ENCODE peak calls at places on chromosome 9, in six cellular contexts. P is K562, V is GM12892, D is HepG2, A is H1, C is GM12878. E is an unnamed sample.

GRCh38 chr9:109627042-109627441 is 128.9 kb upstream of the PTPN3 start:
- DNase-seq in A (no peak), C (no peak), V (no peak), D (no peak), P (no peak), E (no peak)

GRCh38 chr9:28365020-28365640 is 791.8 kb upstream of the C9orf72 start:
- DNase-seq in A (peak), D (no peak), V (no peak), C (no peak), P (no peak), E (no peak)

GRCh38 chr9:91884746-91885687 is 65.0 kb downstream of the ROR2 start:
- DNase-seq in D (peak), V (no peak), C (no peak), A (no peak), P (no peak), E (no peak)

GRCh38 chr9:99103505-99103904 is 1.4 kb upstream of the TGFBR1 start:
- DNase-seq in V (no peak), C (no peak), P (no peak), D (no peak), A (no peak), E (no peak)

GRCh38 chr9:33924978-33925797 is 108.2 kb downstream of the UBE2R2 start:
- DNase-seq in A (peak), D (peak), C (no peak), V (no peak), P (no peak), E (peak)

GRCh38 chr9:9395539-9395938 is 1217.3 kb downstream of the PTPRD start:
- DNase-seq in D (no peak), V (no peak), A (no peak), P (no peak), C (no peak), E (no peak)

GRCh38 chr9:92728831-92729734 is 35.5 kb downstream of the BICD2 start:
- DNase-seq in V (peak), A (no peak), P (peak), D (peak), C (no peak), E (peak)

GRCh38 chr9:105103776-105104175 is 140.7 kb upstream of the SLC44A1 start:
- DNase-seq in C (no peak), P (no peak), A (no peak), V (no peak), D (no peak), E (no peak)

GRCh38 chr9:81559741-81560140 is 129.6 kb downstream of the TLE1 start:
- DNase-seq in P (no peak), V (no peak), C (no peak), A (no peak), D (peak), E (no peak)

GRCh38 chr9:18077941-18078678 is 395.8 kb upstream of the ADAMTSL1 start:
- DNase-seq in A (no peak), C (no peak), D (no peak), V (no peak), P (no peak), E (no peak)
- TF ChIP-seq TAF1 in A (no peak), C (no peak), D (no peak), V (no peak), P (no peak), E (no peak)

GRCh38 chr9:129495422-129496186 is 125.3 kb downstream of the C9orf50 start:
- DNase-seq in C (no peak), V (peak), P (peak), A (peak), D (peak), E (peak)
- TF ChIP-seq POLR2A in C (no peak), V (no peak), P (peak), A (no peak), D (no peak), E (no peak)

GRCh38 chr9:113221003-113221799 is at the start of the genes FKBP15 and SLC31A1:
- DNase-seq in D (peak), P (peak), A (peak), V (peak), C (peak), E (peak)
- TF ChIP-seq POLR2AphosphoS5 in D (peak), P (peak), A (peak), V (peak), C (peak), E (peak)

GRCh38 chr9:124389146-124389939 is 25.9 kb downstream of the PSMB7 start:
- DNase-seq in D (no peak), A (no peak), P (no peak), V (no peak), C (no peak), E (no peak)

GRCh38 chr9:124392855-124393460 is 22.3 kb downstream of the PSMB7 start:
- DNase-seq in C (no peak), P (peak), V (no peak), D (no peak), A (no peak), E (no peak)

GRCh38 chr9:124388275-124389048 is 26.8 kb downstream of the PSMB7 start:
- DNase-seq in D (peak), A (no peak), C (no peak), V (no peak), P (peak), E (no peak)

GRCh38 chr9:124392254-124392653 is 23.0 kb downstream of the PSMB7 start:
- DNase-seq in V (no peak), D (no peak), P (no peak), A (no peak), C (no peak), E (no peak)

DNA sequence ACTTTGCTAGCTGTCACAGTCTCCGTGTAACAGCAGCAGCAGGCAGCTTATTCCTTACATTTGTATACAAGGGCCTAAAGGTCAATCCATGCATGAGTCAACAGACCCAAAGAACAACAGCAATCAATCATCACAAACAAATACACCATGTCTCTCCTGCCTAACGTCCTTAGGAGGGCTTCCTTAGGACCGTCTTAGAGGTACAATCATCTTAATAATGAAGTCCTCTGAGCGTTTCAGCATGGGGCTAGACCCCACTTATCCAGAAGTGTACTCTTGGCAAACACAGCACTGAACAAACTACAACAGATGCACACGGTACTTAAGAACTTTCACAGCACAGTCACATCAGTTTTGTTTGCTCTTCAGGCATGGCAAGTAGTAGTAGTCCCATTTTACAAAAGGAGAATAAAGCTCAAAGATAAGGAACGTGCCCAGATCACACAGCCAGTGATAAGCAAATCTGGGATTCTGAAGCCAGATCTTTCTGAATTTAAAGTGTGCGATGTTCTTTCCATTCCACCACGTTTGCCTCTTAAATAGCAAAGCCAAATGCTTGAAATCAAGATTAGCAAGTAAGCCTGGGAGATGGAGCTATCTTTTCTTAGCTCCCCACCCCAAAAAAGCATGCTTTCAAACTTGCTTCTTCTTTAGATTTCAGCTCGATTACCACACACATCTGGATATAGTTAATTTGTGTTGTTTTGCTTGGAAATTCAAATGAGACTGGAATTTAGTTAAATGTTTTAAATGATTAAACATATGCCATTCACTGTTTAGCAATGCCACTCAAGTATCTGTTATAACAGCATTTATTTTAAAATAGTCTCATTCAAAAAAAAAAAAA is 24.2 kb downstream of the PSMB7 start:
- DNase-seq in D (peak), P (no peak), V (no peak), C (no peak), A (no peak), E (no peak)
- TF ChIP-seq TAF1 in D (no peak), P (no peak), V (no peak), C (no peak), A (no peak), E (no peak)

GRCh38 chr9:70418822-70419545 is 4.5 kb upstream of the KLF9 start:
- DNase-seq in P (peak), D (peak), A (peak), C (peak), V (peak), E (peak)
- TF ChIP-seq POLR2A in P (peak), D (no peak), A (peak), C (peak), V (no peak), E (no peak)

GRCh38 chr9:23582836-23583235 is 243.2 kb downstream of the ELAVL2 start:
- DNase-seq in A (no peak), V (no peak), D (no peak), C (no peak), P (no peak), E (no peak)

GRCh38 chr9:23573800-23574199 is 252.2 kb downstream of the ELAVL2 start:
- DNase-seq in V (no peak), P (no peak), D (no peak), C (no peak), A (no peak), E (no peak)

GRCh38 chr9:23581936-23582335 is 244.1 kb downstream of the ELAVL2 start:
- DNase-seq in P (no peak), A (no peak), V (no peak), D (no peak), C (no peak), E (no peak)

DNA sequence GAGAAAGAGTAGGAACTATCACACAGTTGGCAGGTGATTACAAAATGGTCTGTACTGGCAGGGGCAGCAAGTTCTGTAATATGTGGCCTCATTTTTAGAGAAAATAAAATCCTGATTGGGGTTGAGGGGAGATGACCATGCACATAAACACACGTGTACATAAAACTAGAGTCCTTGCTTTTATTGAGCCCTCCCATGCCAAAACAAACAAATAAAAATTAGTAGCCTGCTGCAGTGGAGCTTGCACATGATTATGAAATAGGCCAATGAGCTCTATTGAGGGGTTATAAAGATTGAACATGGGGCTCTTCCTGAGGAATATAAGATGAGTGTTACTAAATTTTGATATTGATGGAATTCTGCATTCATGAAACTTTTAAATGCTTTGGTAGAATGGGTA is 248.4 kb downstream of the ELAVL2 start:
- DNase-seq in A (no peak), C (no peak), D (no peak), V (no peak), P (no peak), E (no peak)
- TF ChIP-seq POLR2AphosphoS5 in A (no peak), C (no peak), D (no peak), V (no peak), P (no peak), E (no peak)